ENCODE peak calls at places on chromosomes 1 and 21, in seven cellular contexts. Q is transverse colon, E is ovary, J is tibial nerve, C is stomach, A is H1, O is suprapubic skin. I is an unnamed sample. For H3K4me1, the result is how much of the 10 kb centered on the place peaks cover.

GRCh38 chr1:200372095-200372884 is 37.5 kb downstream of the ZNF281 start:
- DNase-seq in Q (no peak), C (no peak), A (peak), E (no peak), O (no peak), J (no peak), I (peak)

GRCh38 chr1:230588323-230588746 is 53.9 kb upstream of the COG2 start:
- DNase-seq in A (no peak), O (no peak), C (no peak), J (no peak), Q (no peak), E (no peak), I (no peak)

GRCh38 chr1:30907641-30908445 is 715 bp downstream of the SDC3 start:
- DNase-seq in Q (peak), A (no peak), E (no peak), C (no peak), O (no peak), J (no peak), I (peak)

GRCh38 chr1:87279201-87279860 is 49.3 kb upstream of the LMO4 start:
- DNase-seq in C (no peak), Q (no peak), E (no peak), A (no peak), J (peak), O (no peak), I (no peak)

GRCh38 chr1:8409107-8409506 is 91.2 kb downstream of the SLC45A1 start:
- DNase-seq in Q (peak), E (no peak), O (no peak), C (no peak), J (peak), A (no peak), I (no peak)

GRCh38 chr1:26582836-26583460 is 53.4 kb downstream of the RPS6KA1 start:
- DNase-seq in A (no peak), J (no peak), Q (no peak), E (no peak), O (no peak), C (no peak), I (no peak)

GRCh38 chr1:13983393-13983792 is 283.4 kb downstream of the PRDM2 start:
- DNase-seq in C (no peak), J (no peak), Q (no peak), E (no peak), O (no peak), A (no peak), I (no peak)

GRCh38 chr1:228308085-228308601 is 98.5 kb downstream of the TRIM11 start:
- DNase-seq in C (peak), E (peak), J (no peak), Q (no peak), A (no peak), O (peak), I (no peak)

GRCh38 chr1:15444476-15445389 is 6.5 kb downstream of the CTRC start:
- DNase-seq in O (no peak), A (no peak), E (no peak), J (no peak), Q (no peak), C (no peak), I (peak)

GRCh38 chr1:153922076-153922837 is 515 bp downstream of the GATAD2B start:
- DNase-seq in E (peak), J (no peak), C (peak), Q (no peak), O (no peak), A (peak), I (peak)

GRCh38 chr1:2018217-2019161 is 656 bp upstream of the GABRD start:
- DNase-seq in J (no peak), A (no peak), Q (no peak), E (no peak), C (no peak), O (no peak), I (no peak)

GRCh38 chr1:90731382-90732050 is 14.4 kb upstream of the BARHL2 start:
- DNase-seq in C (no peak), J (no peak), A (no peak), Q (no peak), O (no peak), E (no peak), I (no peak)

GRCh38 chr1:92484472-92485373 is 2.0 kb downstream of the GFI1 start:
- DNase-seq in O (peak), C (peak), E (no peak), Q (peak), A (no peak), J (no peak), I (no peak)

GRCh38 chr1:116486424-116486823 is 84.4 kb downstream of the CD58 start:
- DNase-seq in A (no peak), E (no peak), C (no peak), O (no peak), Q (no peak), J (no peak), I (no peak)

GRCh38 chr21:41980561-41980960 is 26.7 kb upstream of the C2CD2 start:
- DNase-seq in C (no peak), A (no peak), O (no peak), J (no peak), E (no peak), Q (no peak), I (no peak)

GRCh38 chr1:175839678-175840669 is 96.6 kb upstream of the TNR start:
- DNase-seq in A (no peak), O (no peak), C (no peak), Q (peak), J (no peak), E (no peak), I (no peak)

GRCh38 chr1:45684402-45684801 is 1.9 kb downstream of the GPBP1L1 start:
- DNase-seq in C (no peak), O (no peak), A (no peak), E (no peak), Q (no peak), J (no peak), I (no peak)

GRCh38 chr1:45685308-45686080 is 839 bp downstream of the GPBP1L1 start:
- DNase-seq in O (no peak), J (peak), Q (no peak), E (no peak), A (no peak), C (no peak), I (no peak)

GRCh38 chr1:45686081-45687013 is at the start of gene GPBP1L1:
- DNase-seq in C (peak), E (peak), J (peak), Q (peak), O (peak), A (peak), I (peak)

GRCh38 chr1:45687014-45687752 is 798 bp upstream of the TMEM69 start:
- DNase-seq in E (peak), Q (peak), C (peak), O (peak), J (peak), A (peak), I (peak)

DNA sequence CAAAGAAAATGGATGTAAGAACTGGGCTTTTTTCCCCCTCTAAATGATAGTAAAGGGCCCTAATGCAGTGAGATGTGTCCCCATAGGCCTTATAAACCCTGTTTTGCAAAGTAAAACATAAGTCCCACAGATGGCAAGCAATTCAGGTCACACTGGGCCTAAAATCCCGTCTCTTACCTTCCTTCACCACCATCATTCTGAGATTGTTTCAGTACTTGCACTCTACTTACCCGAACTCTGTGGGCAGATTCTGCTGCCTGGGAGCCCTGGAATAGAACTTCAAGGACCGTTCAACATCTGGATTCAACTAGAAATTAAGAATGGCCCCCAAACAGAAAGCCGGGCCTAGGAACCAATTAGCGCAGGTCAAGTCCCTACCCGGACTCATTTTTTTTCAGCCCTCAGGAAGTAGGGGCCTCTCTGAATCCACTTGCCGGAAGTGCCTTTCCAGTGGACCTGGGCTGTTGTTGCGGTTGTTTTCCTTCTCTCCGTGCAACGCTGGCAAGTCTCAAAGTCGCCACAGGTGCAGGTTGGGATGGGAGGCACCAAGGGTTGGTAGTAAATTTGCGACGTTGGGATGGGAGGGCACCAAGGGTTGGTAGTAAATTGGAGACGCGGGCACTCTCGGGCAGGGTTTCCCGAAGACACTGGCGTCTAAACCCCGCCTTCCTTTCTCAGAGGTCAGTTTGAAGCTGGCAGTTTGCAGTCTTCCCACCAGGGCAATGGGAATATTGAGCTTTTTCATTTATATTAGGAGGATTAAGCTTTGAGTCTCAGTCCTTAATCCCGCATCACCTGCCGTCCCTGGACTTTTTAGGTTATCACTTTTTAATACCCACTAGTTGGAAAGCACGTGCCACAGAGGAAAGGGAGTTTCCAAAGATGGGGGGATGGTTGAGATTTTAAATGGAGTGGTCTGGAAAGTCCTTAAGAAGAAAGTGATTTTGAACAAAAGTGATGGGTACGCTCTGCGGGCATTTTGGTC is at the start of gene TMEM69:
- DNase-seq in Q (peak), E (peak), J (peak), A (no peak), C (peak), O (peak), I (peak)
- TF ChIP-seq EP300 in Q (no peak), E (no peak), J (no peak), A (no peak), C (no peak), O (no peak), I (no peak)

DNA sequence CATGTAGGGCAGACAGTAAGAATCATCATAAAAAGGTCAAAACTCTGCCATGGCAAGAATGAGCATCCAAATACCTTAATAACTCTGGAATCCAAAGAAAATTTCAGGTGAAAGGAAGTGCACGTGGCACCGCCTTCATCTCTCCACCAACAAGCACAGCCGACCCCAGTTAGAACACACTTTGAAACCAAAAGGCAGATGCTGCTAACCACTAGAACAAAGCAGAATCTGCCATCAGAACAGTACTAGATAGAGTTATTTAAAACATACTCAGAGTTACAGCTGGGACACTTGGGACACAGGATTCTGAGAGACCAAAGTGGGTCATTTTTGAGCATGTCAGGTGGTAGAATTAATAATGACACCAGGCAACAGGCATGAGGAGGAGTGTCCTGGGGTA is 106.7 kb upstream of the SOD1 start:
- DNase-seq in E (no peak), C (no peak), J (no peak), A (no peak), Q (no peak), O (no peak), I (no peak)
- H3K4me1 ChIP-seq in E (under half), C (under half), J (under half), A (under half), Q (under half), O (under half), I (under half)

GRCh38 chr1:225766967-225767413 is 10.6 kb upstream of the SRP9 start:
- DNase-seq in E (peak), Q (peak), J (no peak), A (no peak), C (peak), O (no peak), I (no peak)
- TF ChIP-seq EP300 in E (no peak), Q (peak), J (no peak), A (no peak), C (no peak), O (no peak), I (no peak)

GRCh38 chr1:39181311-39181710 is 23.2 kb upstream of the MACF1 start:
- DNase-seq in C (no peak), A (no peak), Q (no peak), O (no peak), E (no peak), J (no peak), I (no peak)
- H3K4me1 ChIP-seq in C (half or more), A (under half), Q (under half), O (under half), E (under half), J (under half), I (half or more)

I was measured in upper lobe of left lung.